ENCODE peak calls at places on chromosomes 4 and X, in five cellular contexts. H is dorsolateral prefrontal cortex; G is brain microvascular endothelial cell; E is effector memory CD4-positive, alpha-beta T cell; J is AG09319. W is an unnamed sample.

GRCh38 chrX:124433186-124433585 is 86.8 kb downstream of the SH2D1A start:
- DNase-seq in H (no peak), G (no peak), E (no peak), J (no peak), W (no peak)

GRCh38 chrX:19593684-19594083 is 78.4 kb upstream of the MAP3K15 start:
- DNase-seq in E (no peak), J (peak; percentile 14), G (peak; percentile 16), H (no peak), W (no peak)

GRCh38 chr4:105741548-105741947 is 33.0 kb downstream of the GSTCD start:
- DNase-seq in G (peak; percentile 12), E (no peak), H (no peak), J (peak; percentile 10), W (no peak)

GRCh38 chrX:154529206-154529612 is 13.2 kb upstream of the FAM3A start:
- DNase-seq in E (no peak), J (no peak), H (no peak), G (no peak), W (no peak)

GRCh38 chr4:1666391-1666790 is 17.7 kb downstream of the FAM53A start:
- DNase-seq in H (no peak), J (no peak), G (no peak), E (no peak), W (no peak)

GRCh38 chr4:54784188-54784671 is 126.5 kb downstream of the KIT start:
- DNase-seq in H (peak; percentile 64), E (no peak), G (peak; percentile 89), J (peak; percentile 60), W (no peak)

GRCh38 chr4:124785645-124786044 is 73.1 kb upstream of the ANKRD50 start:
- DNase-seq in G (no peak), H (no peak), E (no peak), J (no peak), W (no peak)

GRCh38 chr4:148445071-148445902 is 3.1 kb upstream of the NR3C2 start:
- DNase-seq in J (no peak), E (peak; percentile 70), G (no peak), H (peak; percentile 38), W (no peak)

GRCh38 chr4:184056877-184057276 is 151.8 kb downstream of the STOX2 start:
- DNase-seq in J (no peak), G (no peak), H (no peak), E (no peak), W (no peak)

GRCh38 chr4:10181745-10182445 is 65.3 kb upstream of the WDR1 start:
- DNase-seq in G (no peak), H (no peak), J (no peak), E (no peak), W (no peak)

GRCh38 chr4:118927976-118928375 is 39.3 kb downstream of the SYNPO2 start:
- DNase-seq in J (no peak), G (no peak), H (no peak), E (no peak), W (no peak)

GRCh38 chrX:85244411-85245210 is 820 bp downstream of the ZNF711 start:
- DNase-seq in H (no peak), J (no peak), E (no peak), G (no peak), W (peak; percentile 2)